ENCODE peak calls at places on chromosomes 7 and 10, in four cellular contexts. A is colonic mucosa, W is left lung, K is BE2C. Z is an unnamed sample.

GRCh38 chr7:142960955-142961512 is 1.1 kb downstream of the KEL start:
- DNase-seq in K (no peak), W (no peak), A (no peak), Z (no peak)

GRCh38 chr10:28991738-28992270 is 297.1 kb upstream of the LYZL1 start:
- DNase-seq in K (peak; percentile 67), A (peak; percentile 55), W (no peak), Z (no peak)

GRCh38 chr7:111982133-111982532 is 224.1 kb downstream of the DOCK4 start:
- DNase-seq in W (no peak), A (no peak), K (no peak), Z (no peak)

GRCh38 chr10:17123961-17124360 is 5.7 kb downstream of the CUBN start:
- DNase-seq in A (no peak), W (no peak), K (no peak), Z (no peak)

GRCh38 chr10:99560277-99561126 is 27.8 kb downstream of the NKX2-3 start:
- DNase-seq in K (peak; percentile 65), W (no peak), A (peak; percentile 75), Z (no peak)

GRCh38 chr7:48424731-48425130 is 253.5 kb downstream of the ABCA13 start:
- DNase-seq in K (no peak), A (no peak), W (no peak), Z (no peak)

GRCh38 chr7:150371131-150371995 is 2.7 kb downstream of the REPIN1 start:
- DNase-seq in K (no peak), A (no peak), W (no peak), Z (no peak)

GRCh38 chr7:117124585-117125220 is 171.4 kb downstream of the ST7 start:
- DNase-seq in A (peak; percentile 77), K (peak; percentile 76), W (no peak), Z (peak; percentile 81)

GRCh38 chr7:118352854-118353453 is 128.4 kb downstream of the ANKRD7 start:
- DNase-seq in A (no peak), W (no peak), K (no peak), Z (no peak)

GRCh38 chr7:104664648-104665047 is 336.2 kb downstream of the LHFPL3 start:
- DNase-seq in A (no peak), K (no peak), W (no peak), Z (no peak)

GRCh38 chr7:106818736-106819135 is 46.3 kb upstream of the PIK3CG start:
- DNase-seq in A (no peak), K (no peak), W (no peak), Z (no peak)

GRCh38 chr10:86374664-86375063 is 8.1 kb upstream of the GRID1 start:
- DNase-seq in W (no peak), K (no peak), A (peak; percentile 9), Z (peak; percentile 47)

GRCh38 chr7:42869131-42870020 is 42.5 kb downstream of the C7orf25 start:
- DNase-seq in A (no peak), W (no peak), K (no peak), Z (no peak)

GRCh38 chr7:114652041-114652440 is 237.4 kb downstream of the FOXP2 start:
- DNase-seq in W (no peak), K (no peak), A (no peak), Z (no peak)

GRCh38 chr10:95834375-95834774 is 73.4 kb upstream of the CC2D2B start:
- DNase-seq in W (no peak), A (no peak), K (no peak), Z (no peak)

GRCh38 chr7:139541600-139542307 is 18.3 kb downstream of the CLEC2L start:
- DNase-seq in W (no peak), A (no peak), K (no peak), Z (no peak)

GRCh38 chr7:1458676-1459511 is at the start of gene MICALL2:
- DNase-seq in W (peak; percentile 92), A (peak; percentile 80), K (peak; percentile 77), Z (peak; percentile 93)

GRCh38 chr10:84160663-84161362 is 12.8 kb upstream of the GPR15LG start:
- DNase-seq in W (no peak), A (no peak), K (no peak), Z (no peak)

GRCh38 chr7:2208712-2209111 is 24.0 kb downstream of the MAD1L1 start:
- DNase-seq in A (no peak), K (no peak), W (peak; percentile 27), Z (no peak)

GRCh38 chr7:37833107-37833817 is 15.1 kb upstream of the NME8 start:
- DNase-seq in K (peak; percentile 58), W (peak; percentile 41), A (peak; percentile 25), Z (no peak)

GRCh38 chr7:102415685-102416225 is 17.6 kb upstream of the ORAI2 start:
- DNase-seq in W (no peak), A (no peak), K (no peak), Z (no peak)

GRCh38 chr7:28017372-28017771 is 163.2 kb downstream of the JAZF1 start:
- DNase-seq in W (no peak), K (no peak), A (no peak), Z (no peak)

GRCh38 chr7:79787101-79787500 is 333.6 kb upstream of the MAGI2 start:
- DNase-seq in A (no peak), W (no peak), K (no peak), Z (no peak)

GRCh38 chr7:32536585-32536984 is 41.3 kb downstream of the AVL9 start:
- DNase-seq in W (no peak), K (no peak), A (no peak), Z (no peak)

GRCh38 chr10:130215076-130215917 is 79.1 kb downstream of the GLRX3 start:
- DNase-seq in W (peak; percentile 58), A (no peak), K (no peak), Z (peak; percentile 38)

GRCh38 chr7:100545636-100546128 is 6.7 kb downstream of the AGFG2 start:
- DNase-seq in A (no peak), W (no peak), K (peak; percentile 48), Z (no peak)

GRCh38 chr7:109136893-109137292 is 567.2 kb downstream of the DNAJB9 start:
- DNase-seq in K (no peak), A (no peak), W (no peak), Z (no peak)

GRCh38 chr7:33692956-33693355 is 212.4 kb upstream of the BMPER start:
- DNase-seq in K (no peak), W (no peak), A (no peak), Z (no peak)

GRCh38 chr10:70074147-70074546 is 21.5 kb downstream of the MACROH2A2 start:
- DNase-seq in W (no peak), A (no peak), K (no peak), Z (no peak)

GRCh38 chr7:71735961-71736556 is 604.1 kb downstream of the GALNT17 start:
- DNase-seq in K (peak; percentile 64), W (no peak), A (peak; percentile 58), Z (no peak)

GRCh38 chr10:103576862-103577261 is 83.4 kb downstream of the NEURL1 start:
- DNase-seq in A (no peak), W (no peak), K (no peak), Z (no peak)

GRCh38 chr10:108612485-108612884 is 1310.8 kb downstream of the XPNPEP1 start:
- DNase-seq in K (no peak), A (no peak), W (no peak), Z (no peak)

GRCh38 chr10:121531076-121531829 is 67.0 kb downstream of the FGFR2 start:
- DNase-seq in K (no peak), W (no peak), A (no peak), Z (no peak)

GRCh38 chr10:121527690-121528089 is 70.6 kb downstream of the FGFR2 start:
- DNase-seq in K (no peak), W (no peak), A (no peak), Z (no peak)

GRCh38 chr10:121532465-121532864 is 65.8 kb downstream of the FGFR2 start:
- DNase-seq in A (no peak), W (no peak), K (no peak), Z (no peak)

GRCh38 chr10:121531830-121532178 is 66.4 kb downstream of the FGFR2 start:
- DNase-seq in W (no peak), K (no peak), A (no peak), Z (no peak)

GRCh38 chr10:121530481-121531075 is 67.7 kb downstream of the FGFR2 start:
- DNase-seq in A (no peak), W (no peak), K (no peak), Z (no peak)
- H3K9me3 ChIP-seq in A (no peaks in the 10 kb centered on the region), W (no peaks in the 10 kb centered on the region), K (no peaks in the 10 kb centered on the region), Z (no peaks in the 10 kb centered on the region)

DNA sequence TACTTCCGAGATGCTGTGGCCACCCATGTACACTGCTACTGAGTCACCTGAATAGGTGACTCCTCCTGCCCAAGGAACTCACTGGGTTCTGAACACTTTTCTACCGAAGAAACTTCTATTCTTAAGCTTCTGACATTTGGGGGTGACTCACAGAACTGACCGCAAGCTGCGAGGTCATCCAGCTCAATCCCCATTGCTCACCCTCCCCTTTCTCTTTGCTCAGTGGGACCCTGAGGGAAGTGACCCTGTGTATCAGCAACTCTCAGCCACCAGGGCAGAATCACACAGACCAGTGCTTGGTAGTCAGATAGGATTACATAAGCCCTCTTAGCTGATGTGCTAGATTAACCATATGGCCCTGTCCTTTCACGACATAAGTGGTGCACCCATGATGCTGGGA is 46.3 kb downstream of the INSYN2A start:
- DNase-seq in A (no peak), W (no peak), K (no peak), Z (no peak)
- H3K4me3 ChIP-seq in A (no peak overlapping the region), W (no peak overlapping the region), K (no peak overlapping the region), Z (no peak overlapping the region)

DNA sequence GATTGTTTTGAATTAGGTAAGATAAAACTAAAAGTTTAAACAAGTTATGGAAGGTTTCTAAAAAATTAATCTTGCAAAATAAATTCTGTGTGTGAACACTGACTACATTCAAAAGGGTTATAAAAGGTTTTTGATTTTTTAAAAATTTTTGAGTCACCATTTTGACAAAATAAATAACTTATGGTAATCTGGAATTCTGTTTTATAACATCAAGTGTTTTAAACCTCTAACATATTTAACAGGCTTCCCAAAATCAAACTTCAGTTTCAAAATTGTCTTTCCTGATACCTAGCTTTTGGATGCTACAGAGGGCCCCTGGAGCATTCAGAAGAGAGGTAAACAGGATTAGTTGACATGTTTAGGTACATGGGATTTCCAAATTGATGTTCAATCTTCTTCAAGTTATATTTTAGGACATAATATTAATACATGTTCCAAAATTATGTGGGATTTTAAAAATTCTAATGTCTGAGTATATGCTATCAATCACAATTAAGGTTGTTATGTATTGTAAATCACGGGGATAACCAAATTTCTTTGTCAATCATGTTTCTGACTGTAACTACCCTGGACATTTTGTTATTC is 8.1 kb upstream of the CPA2 start:
- DNase-seq in A (no peak), W (no peak), K (no peak), Z (no peak)
- H3K9me3 ChIP-seq in A (no peaks in the 10 kb centered on the region), W (peaks cover 64% of the 10 kb centered on the region), K (no peaks in the 10 kb centered on the region), Z (peaks cover 10% of the 10 kb centered on the region)

GRCh38 chr7:5396999-5397656 is 26.5 kb downstream of the TNRC18 start:
- DNase-seq in W (peak; percentile 99), K (peak; percentile 73), A (peak; percentile 88), Z (peak; percentile 95)

GRCh38 chr7:5395246-5395645 is 28.4 kb downstream of the TNRC18 start:
- DNase-seq in K (no peak), W (no peak), A (no peak), Z (no peak)

GRCh38 chr7:5397657-5398237 is 25.9 kb downstream of the TNRC18 start:
- DNase-seq in W (no peak), A (peak; percentile 45), K (no peak), Z (no peak)

GRCh38 chr7:5394264-5395105 is 29.1 kb downstream of the TNRC18 start:
- DNase-seq in W (no peak), A (no peak), K (no peak), Z (no peak)

DNA sequence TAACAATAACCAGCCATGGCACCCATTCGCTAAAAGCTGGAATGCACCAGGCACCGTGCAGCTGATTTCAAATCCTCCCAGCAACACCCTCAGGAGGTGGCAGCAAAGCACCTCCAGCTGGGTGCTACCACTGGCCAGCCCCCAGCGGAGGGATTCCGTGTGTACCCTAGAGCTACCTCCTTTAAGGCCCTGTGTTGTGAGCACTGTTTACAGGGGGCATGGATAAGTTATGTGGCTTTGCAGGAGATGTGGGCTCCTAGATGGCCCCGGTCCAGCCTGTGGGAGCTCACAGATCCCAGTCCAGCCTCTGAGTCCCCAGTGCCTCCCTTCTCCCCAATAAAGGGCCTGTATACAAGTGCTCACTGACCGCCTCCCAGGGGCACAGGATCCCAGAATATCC is 27.1 kb downstream of the TNRC18 start:
- DNase-seq in K (no peak), W (no peak), A (peak; percentile 49), Z (no peak)
- H3K4me3 ChIP-seq in K (peak overlapping the region; percentile 31), W (peak overlapping the region; percentile 43), A (peak overlapping the region; percentile 50), Z (peak overlapping the region; percentile 44)